ENCODE peak calls at places on chromosome 5, in ten cellular contexts. P, Z, E, D, R, U, W, M, T and I are unnamed samples.

GRCh38 chr5:173645437-173645807 is 29.0 kb upstream of the BOD1 start:
- DNase-seq in P (no peak), Z (peak; percentile 31), E (no peak), D (peak; percentile 25), R (no peak), U (no peak), W (peak; percentile 87), M (peak; percentile 38), T (no peak), I (no peak)

GRCh38 chr5:88778736-88779135 is 104.2 kb downstream of the MEF2C start:
- DNase-seq in P (no peak), Z (no peak), E (no peak), D (no peak), R (no peak), U (peak; percentile 45), W (peak; percentile 19), M (no peak), T (no peak), I (peak; percentile 53)

GRCh38 chr5:33631786-33632185 is 191.0 kb downstream of the TARS1 start:
- DNase-seq in P (peak; percentile 6), Z (no peak), E (no peak), D (peak; percentile 53), R (no peak), U (peak; percentile 42), W (peak; percentile 37), M (peak; percentile 21), T (no peak), I (no peak)

GRCh38 chr5:10301842-10302610 is 5.7 kb downstream of the CMBL start:
- DNase-seq in P (no peak), Z (peak; percentile 58), E (no peak), D (peak; percentile 23), R (no peak), U (no peak), W (peak; percentile 98), M (no peak), T (no peak), I (peak; percentile 90)

GRCh38 chr5:103624748-103625147 is 62.2 kb upstream of the NUDT12 start:
- DNase-seq in P (no peak), Z (no peak), E (no peak), D (peak; percentile 41), R (no peak), U (peak; percentile 15), W (peak; percentile 9), M (peak; percentile 8), T (no peak), I (no peak)

GRCh38 chr5:44835693-44836092 is 26.9 kb downstream of the MRPS30 start:
- DNase-seq in P (no peak), Z (no peak), E (no peak), D (no peak), R (no peak), U (no peak), W (no peak), M (no peak), T (no peak), I (no peak)

GRCh38 chr5:153613143-153613542 is 122.7 kb downstream of the GRIA1 start:
- DNase-seq in P (no peak), Z (no peak), E (no peak), D (peak; percentile 18), R (no peak), U (no peak), W (no peak), M (peak; percentile 52), T (no peak), I (no peak)

GRCh38 chr5:66454186-66455078 is 141.8 kb upstream of the MAST4 start:
- DNase-seq in P (no peak), Z (no peak), E (no peak), D (peak; percentile 6), R (no peak), U (peak; percentile 74), W (no peak), M (no peak), T (no peak), I (no peak)

GRCh38 chr5:31397926-31398557 is 133.9 kb downstream of the DROSHA start:
- DNase-seq in P (no peak), Z (no peak), E (no peak), D (no peak), R (peak; percentile 20), U (no peak), W (no peak), M (no peak), T (no peak), I (no peak)

GRCh38 chr5:63960646-63961045 is 1.6 kb downstream of the HTR1A start:
- DNase-seq in P (no peak), Z (no peak), E (no peak), D (no peak), R (no peak), U (no peak), W (no peak), M (no peak), T (no peak), I (no peak)

GRCh38 chr5:63958654-63959053 is 3.6 kb downstream of the HTR1A start:
- DNase-seq in P (no peak), Z (no peak), E (no peak), D (no peak), R (no peak), U (no peak), W (no peak), M (no peak), T (no peak), I (no peak)

GRCh38 chr5:63957617-63958016 is 4.6 kb downstream of the HTR1A start:
- DNase-seq in P (no peak), Z (no peak), E (no peak), D (no peak), R (no peak), U (no peak), W (no peak), M (no peak), T (no peak), I (no peak)

GRCh38 chr5:63961125-63961597 is 1.1 kb downstream of the HTR1A start:
- DNase-seq in P (no peak), Z (peak; percentile 4), E (no peak), D (no peak), R (no peak), U (no peak), W (no peak), M (no peak), T (no peak), I (no peak)

GRCh38 chr5:63959177-63959982 is 2.9 kb downstream of the HTR1A start:
- DNase-seq in P (no peak), Z (peak; percentile 76), E (no peak), D (no peak), R (no peak), U (no peak), W (no peak), M (no peak), T (no peak), I (no peak)
- TF ChIP-seq CTCF in P (no peak), Z (peak; percentile 43), E (no peak), D (no peak), R (no peak), U (no peak), W (no peak), M (no peak), T (no peak), I (no peak)

DNA sequence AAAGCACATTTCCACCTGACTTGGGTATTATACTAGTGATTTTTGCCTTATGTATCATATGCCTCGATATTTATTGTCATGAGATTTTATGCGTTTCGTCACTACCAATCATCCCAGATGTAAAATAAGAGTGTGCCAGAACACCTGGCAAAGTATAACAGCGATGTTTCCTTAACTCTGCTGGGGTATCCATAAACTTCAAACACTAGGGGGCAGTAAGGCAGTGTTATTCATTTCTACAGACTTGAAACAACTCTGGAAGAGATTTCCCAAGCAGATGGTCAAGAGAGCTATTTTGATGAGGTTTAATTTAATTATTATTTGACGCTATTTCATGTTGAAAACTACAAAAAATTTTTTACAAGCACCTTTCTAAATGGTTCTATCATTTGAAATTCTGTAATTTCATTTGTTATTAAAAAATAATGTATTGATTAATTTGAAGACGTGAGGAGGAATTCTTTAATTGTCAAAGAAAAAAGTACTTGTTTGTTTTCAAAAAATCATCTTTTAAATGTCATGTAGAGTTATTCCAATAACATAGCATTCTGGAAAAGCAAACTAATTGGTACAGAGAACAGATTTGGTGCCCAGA is 388.5 kb upstream of the CTNND2 start:
- DNase-seq in P (no peak), Z (peak; percentile 44), E (no peak), D (peak; percentile 17), R (peak; percentile 53), U (no peak), W (no peak), M (no peak), T (no peak), I (no peak)
- TF ChIP-seq CTCF in P (peak; percentile 4), Z (peak; percentile 36), E (no peak), D (peak; percentile 21), R (peak; percentile 43), U (no peak), W (no peak), M (peak; percentile 8), T (no peak), I (no peak)

DNA sequence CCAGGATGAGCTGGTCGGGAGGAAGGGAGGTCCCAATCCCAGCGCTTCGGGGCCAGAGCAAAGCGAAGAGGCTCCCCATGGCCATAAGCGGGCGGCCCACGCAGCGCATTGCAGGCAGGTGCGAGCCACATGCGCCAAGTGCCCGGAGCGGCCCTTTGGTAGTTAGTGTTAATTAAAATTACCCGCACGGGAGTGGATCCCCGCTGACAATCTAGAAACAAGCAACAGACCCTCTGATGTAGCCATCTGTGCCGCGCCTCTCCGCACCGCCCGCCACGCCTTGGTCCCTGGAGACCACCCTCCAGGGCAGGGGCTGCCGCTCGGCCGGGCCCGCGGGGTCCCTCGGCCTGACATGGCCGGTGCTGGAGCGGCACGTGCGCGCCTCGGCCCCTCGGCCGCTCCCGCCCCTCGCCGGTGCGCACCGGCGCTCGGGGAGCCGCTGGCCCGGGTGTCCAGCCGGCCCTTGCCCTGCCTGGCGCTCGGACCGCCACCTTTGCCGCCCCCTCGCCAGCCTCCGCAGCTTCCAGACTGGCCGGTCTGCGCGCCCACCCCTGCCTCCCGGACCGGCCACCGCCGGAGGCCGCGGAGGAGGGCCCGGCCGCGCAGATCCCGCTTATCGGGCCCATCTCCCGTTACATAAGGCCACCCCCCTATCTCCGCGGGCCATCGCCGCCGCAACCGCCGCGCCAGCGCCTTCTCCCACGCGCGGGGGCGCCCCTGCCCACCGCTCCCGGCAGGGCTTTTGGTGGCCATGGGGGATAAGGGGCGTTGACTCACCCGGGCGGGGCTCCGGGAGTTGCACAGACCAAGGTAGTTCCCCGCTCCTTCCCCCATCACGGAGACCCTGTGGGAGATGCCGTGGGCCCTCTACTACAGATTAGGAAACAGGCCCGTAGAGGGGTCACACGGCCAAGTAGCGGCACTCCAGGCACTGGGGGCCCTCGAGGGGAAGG is 1.9 kb upstream of the IL13 start:
- DNase-seq in P (peak; percentile 62), Z (peak; percentile 38), E (peak; percentile 35), D (peak; percentile 21), R (peak; percentile 74), U (no peak), W (peak; percentile 16), M (no peak), T (no peak), I (peak; percentile 43)
- TF ChIP-seq CTCF in P (peak; percentile 47), Z (peak; percentile 27), E (no peak), D (peak; percentile 28), R (no peak), U (no peak), W (no peak), M (peak; percentile 30), T (no peak), I (no peak)

DNA sequence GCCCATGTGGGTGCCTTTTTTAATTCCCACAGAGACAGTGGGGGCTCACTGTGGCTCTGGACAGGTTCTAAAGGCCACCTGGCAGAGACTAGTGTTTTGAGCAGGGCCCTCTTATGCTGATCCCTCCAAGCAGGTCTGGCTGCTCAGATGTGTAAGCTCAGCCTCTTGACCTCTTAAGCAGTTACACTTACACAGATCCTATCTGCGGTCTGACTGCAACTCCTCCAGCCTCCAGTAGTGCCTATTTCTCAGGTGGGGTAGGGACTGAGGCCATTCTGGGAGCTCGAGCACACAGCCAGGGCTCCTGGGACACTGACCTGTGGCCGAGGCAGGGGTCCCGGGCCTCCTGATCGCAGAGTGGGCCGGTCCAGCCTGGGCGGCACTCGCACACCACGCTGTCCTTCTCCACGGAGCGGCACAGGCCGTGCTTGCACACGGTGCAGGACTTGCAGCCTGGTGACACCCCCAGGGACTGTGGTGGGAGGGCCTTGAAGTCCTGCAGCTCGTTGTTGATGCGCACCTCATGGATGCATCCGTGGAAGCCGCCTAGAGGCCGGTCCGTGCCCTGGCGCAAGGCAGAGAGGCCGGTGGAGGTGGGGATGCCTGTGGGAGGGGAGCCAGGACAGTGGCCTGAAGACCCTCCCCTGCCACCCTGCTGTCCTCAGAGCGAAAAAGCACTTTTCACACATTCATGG is 91.9 kb upstream of the PANK3 start:
- DNase-seq in P (no peak), Z (no peak), E (no peak), D (no peak), R (no peak), U (no peak), W (no peak), M (no peak), T (no peak), I (no peak)
- TF ChIP-seq CTCF in P (no peak), Z (no peak), E (no peak), D (no peak), R (no peak), U (peak; percentile 4), W (no peak), M (no peak), T (no peak), I (no peak)